ENCODE peak calls at places on chromosomes 5 and 9, in six cellular contexts. R is Caco-2, V is spleen, M is neural progenitor cell, Y is cardiac fibroblast, I is body of pancreas. D is an unnamed sample.

GRCh38 chr5:53479656-53480473 is 564 bp upstream of the FST start:
- DNase-seq in R (no peak), V (peak), M (peak), Y (peak), I (peak), D (no peak)

GRCh38 chr9:134304712-134305111 is 21.5 kb upstream of the RXRA start:
- DNase-seq in R (no peak), V (peak), M (no peak), Y (no peak), I (no peak), D (no peak)

GRCh38 chr5:107570805-107571531 is 99.8 kb downstream of the EFNA5 start:
- DNase-seq in R (no peak), V (no peak), M (peak), Y (no peak), I (peak), D (no peak)

GRCh38 chr5:16552666-16553343 is 64.0 kb downstream of the RETREG1 start:
- DNase-seq in R (peak), V (no peak), M (peak), Y (peak), I (peak), D (no peak)

GRCh38 chr5:6169660-6170059 is 208.7 kb downstream of the MED10 start:
- DNase-seq in R (no peak), V (no peak), M (no peak), Y (no peak), I (no peak), D (no peak)

GRCh38 chr5:137027758-137028157 is 471.4 kb downstream of the SPOCK1 start:
- DNase-seq in R (no peak), V (no peak), M (no peak), Y (no peak), I (no peak), D (no peak)

GRCh38 chr9:130944510-130945058 is 5.5 kb upstream of the FIBCD1 start:
- DNase-seq in R (no peak), V (no peak), M (no peak), Y (no peak), I (no peak), D (no peak)

GRCh38 chr9:134642385-134643181 is 980 bp downstream of the COL5A1 start:
- DNase-seq in R (no peak), V (no peak), M (peak), Y (peak), I (peak), D (no peak)

GRCh38 chr5:65821966-65822365 is 100.0 kb downstream of the NLN start:
- DNase-seq in R (no peak), V (no peak), M (no peak), Y (no peak), I (no peak), D (no peak)

GRCh38 chr9:33165263-33166151 is 1.6 kb downstream of the B4GALT1 start:
- DNase-seq in R (peak), V (peak), M (no peak), Y (peak), I (peak), D (no peak)

GRCh38 chr9:138082918-138083636 is 205.5 kb downstream of the CACNA1B start:
- DNase-seq in R (peak), V (peak), M (no peak), Y (no peak), I (peak), D (no peak)
- TF ChIP-seq CTCF in R (no peak), V (no peak), M (no peak), Y (no peak), I (no peak), D (no peak)

GRCh38 chr9:95230046-95230445 is 87.5 kb downstream of the FANCC start:
- DNase-seq in R (no peak), V (no peak), M (peak), Y (no peak), I (no peak), D (no peak)
- TF ChIP-seq CTCF in R (no peak), V (no peak), M (peak), Y (no peak), I (no peak), D (no peak)

DNA sequence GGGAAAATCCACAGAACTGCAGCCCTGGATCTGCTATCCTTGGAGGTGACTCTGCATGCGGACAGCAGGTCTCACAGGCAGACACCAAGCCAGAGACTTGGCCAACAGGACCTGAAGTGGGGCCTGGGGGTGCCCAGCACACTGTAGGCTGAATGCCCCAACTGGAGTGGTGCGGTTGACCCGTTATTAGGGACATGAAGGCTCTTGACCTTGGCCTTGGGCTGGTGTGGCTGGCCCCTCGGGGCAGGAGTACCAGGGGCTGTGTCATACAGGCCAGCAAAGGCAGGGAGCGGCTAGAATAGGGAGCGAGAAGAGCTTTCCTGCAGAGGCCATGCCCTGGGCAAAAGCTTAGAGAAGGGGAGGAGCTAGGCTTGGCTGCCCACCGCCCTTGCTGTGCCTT is 153.2 kb upstream of the MVB12B start:
- DNase-seq in R (no peak), V (peak), M (no peak), Y (no peak), I (no peak), D (no peak)
- TF ChIP-seq CTCF in R (no peak), V (no peak), M (no peak), Y (no peak), I (no peak), D (no peak)

GRCh38 chr9:114587345-114588149 is at the start of gene ATP6V1G1:
- DNase-seq in R (peak), V (peak), M (peak), Y (peak), I (peak), D (peak)
- TF ChIP-seq CTCF in R (no peak), V (peak), M (no peak), Y (peak), I (peak), D (no peak)

GRCh38 chr5:33595303-33595702 is 154.5 kb downstream of the TARS1 start:
- DNase-seq in R (no peak), V (no peak), M (peak), Y (no peak), I (no peak), D (no peak)
- TF ChIP-seq CTCF in R (no peak), V (no peak), M (peak), Y (no peak), I (peak), D (no peak)

DNA sequence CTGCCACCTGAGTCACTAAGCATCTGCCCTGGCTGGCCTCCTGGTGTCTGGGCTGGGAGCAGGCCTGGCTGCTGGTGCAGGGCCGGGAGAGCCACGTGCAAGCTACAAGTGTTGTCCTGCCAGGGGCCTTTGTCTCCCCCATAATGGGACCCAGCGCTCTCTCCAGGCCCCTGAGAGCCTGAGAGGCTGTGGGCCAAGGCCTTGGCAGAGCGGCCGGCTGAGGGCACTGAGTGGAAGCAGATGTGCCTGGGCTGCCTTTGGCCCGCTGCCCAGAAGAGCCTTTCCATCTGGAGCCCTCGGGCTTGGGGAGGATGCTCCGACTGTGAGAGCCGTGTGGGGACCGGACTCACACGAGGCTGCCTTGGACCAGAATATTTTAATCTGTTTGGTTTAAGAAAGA is 185.5 kb downstream of the RGS3 start:
- DNase-seq in R (no peak), V (peak), M (no peak), Y (peak), I (peak), D (no peak)
- TF ChIP-seq CTCF in R (no peak), V (no peak), M (no peak), Y (no peak), I (no peak), D (no peak)

GRCh38 chr9:117073071-117073470 is 341.8 kb downstream of the ASTN2 start:
- DNase-seq in R (no peak), V (no peak), M (no peak), Y (no peak), I (no peak), D (no peak)
- TF ChIP-seq CTCF in R (no peak), V (no peak), M (no peak), Y (no peak), I (no peak), D (no peak)